ENCODE peak calls at places on chromosomes 12 and 14, in six cellular contexts. V is GM12878, P is HepG2, H is A549, G is upper lobe of left lung, C is K562. Y is an unnamed sample.
A peak's percentile ranks its signal among the peaks of the same experiment; 100 is the strongest.

GRCh38 chr14:39451811-39452210 is 19.6 kb upstream of the FBXO33 start:
- ATAC-seq in G (no peak), H (no peak), C (no peak), V (peak; percentile 70), P (no peak), Y (no peak)

GRCh38 chr12:31922341-31923062 is 36.7 kb upstream of the RESF1 start:
- ATAC-seq in G (no peak), C (no peak), P (peak; percentile 34), H (no peak), V (no peak), Y (no peak)

GRCh38 chr12:66915312-66915904 is 236.5 kb upstream of the GRIP1 start:
- ATAC-seq in V (no peak), G (no peak), C (no peak), P (no peak), H (no peak), Y (no peak)

GRCh38 chr14:43135877-43136411 is 1371.1 kb downstream of the FSCB start:
- ATAC-seq in H (no peak), P (peak; percentile 58), V (no peak), C (no peak), G (peak; percentile 37), Y (no peak)

GRCh38 chr12:26106347-26106746 is 18.5 kb downstream of the BHLHE41 start:
- ATAC-seq in P (no peak), V (no peak), G (no peak), C (no peak), H (no peak), Y (no peak)

GRCh38 chr12:124901003-124901402 is 13.4 kb downstream of the UBC start:
- ATAC-seq in P (peak; percentile 13), C (no peak), V (peak; percentile 6), G (no peak), H (no peak), Y (no peak)

GRCh38 chr14:35220027-35220676 is 72.0 kb upstream of the PSMA6 start:
- ATAC-seq in G (no peak), H (no peak), V (no peak), C (no peak), P (no peak), Y (no peak)

GRCh38 chr14:50997712-50998111 is 53.4 kb upstream of the PYGL start:
- ATAC-seq in H (no peak), C (no peak), P (peak; percentile 62), G (peak; percentile 65), V (no peak), Y (no peak)

GRCh38 chr12:68630050-68630449 is 19.4 kb downstream of the RAP1B start:
- ATAC-seq in C (peak; percentile 73), P (no peak), G (no peak), H (peak; percentile 27), V (peak; percentile 25), Y (no peak)

GRCh38 chr12:75814856-75815754 is 216.5 kb downstream of the PHLDA1 start:
- ATAC-seq in V (peak; percentile 74), P (no peak), G (no peak), H (peak; percentile 71), C (no peak), Y (peak; percentile 87)

GRCh38 chr12:27952510-27952909 is 20.0 kb downstream of the PTHLH start:
- ATAC-seq in H (no peak), V (no peak), G (no peak), C (no peak), P (no peak), Y (no peak)

GRCh38 chr12:83122623-83122934 is 435.9 kb downstream of the TMTC2 start:
- ATAC-seq in C (peak; percentile 48), P (no peak), G (no peak), V (no peak), H (no peak), Y (no peak)

GRCh38 chr12:87922721-87923120 is 106.5 kb downstream of the C12orf50 start:
- ATAC-seq in P (no peak), V (no peak), C (no peak), G (no peak), H (no peak), Y (no peak)

GRCh38 chr14:101374373-101375338 is 186.6 kb upstream of the DIO3 start:
- ATAC-seq in V (no peak), G (no peak), H (no peak), C (no peak), P (no peak), Y (no peak)

GRCh38 chr12:123085730-123086487 is 65.0 kb downstream of the PITPNM2 start:
- ATAC-seq in G (no peak), C (no peak), P (peak; percentile 36), V (no peak), H (peak; percentile 89), Y (peak; percentile 70)

GRCh38 chr12:124386059-124386458 is 91.2 kb downstream of the RFLNA start:
- ATAC-seq in P (no peak), H (peak; percentile 4), C (no peak), V (no peak), G (no peak), Y (no peak)

GRCh38 chr14:59262717-59263469 is 74.4 kb downstream of the DAAM1 start:
- ATAC-seq in V (peak; percentile 52), C (peak; percentile 77), G (no peak), H (peak; percentile 91), P (peak; percentile 100), Y (no peak)

GRCh38 chr12:56476143-56476542 is 7.8 kb downstream of the SPRYD4 start:
- ATAC-seq in P (no peak), H (no peak), C (no peak), V (no peak), G (no peak), Y (no peak)

GRCh38 chr12:6032726-6033125 is 87.7 kb upstream of the ANO2 start:
- ATAC-seq in P (no peak), G (peak; percentile 53), V (no peak), H (no peak), C (no peak), Y (no peak)

GRCh38 chr14:57297852-57298251 is 29.1 kb downstream of the AP5M1 start:
- ATAC-seq in G (no peak), P (no peak), C (no peak), V (no peak), H (no peak), Y (no peak)

GRCh38 chr12:67716817-67717216 is 68.3 kb downstream of the DYRK2 start:
- ATAC-seq in P (no peak), C (no peak), H (no peak), G (peak; percentile 56), V (no peak), Y (peak; percentile 93)

GRCh38 chr14:88961214-88961613 is 136.8 kb downstream of the TTC8 start:
- ATAC-seq in G (no peak), H (no peak), P (no peak), C (no peak), V (no peak), Y (no peak)

GRCh38 chr14:23442721-23443356 is 7.4 kb upstream of the MYH7 start:
- ATAC-seq in P (no peak), H (no peak), C (no peak), V (no peak), G (no peak), Y (no peak)

GRCh38 chr12:60335765-60336164 is 739.9 kb downstream of the SLC16A7 start:
- ATAC-seq in V (no peak), H (peak; percentile 84), P (no peak), G (no peak), C (no peak), Y (no peak)

GRCh38 chr14:69318241-69318640 is 58.3 kb downstream of the GALNT16 start:
- ATAC-seq in P (no peak), H (no peak), V (peak; percentile 56), G (no peak), C (no peak), Y (no peak)

GRCh38 chr12:20314325-20314724 is 54.0 kb upstream of the PDE3A start:
- ATAC-seq in H (no peak), G (no peak), V (no peak), P (no peak), C (no peak), Y (peak; percentile 88)

GRCh38 chr12:4506870-4507269 is 31.8 kb upstream of the RAD51AP1 start:
- ATAC-seq in V (peak; percentile 94), P (no peak), H (no peak), C (no peak), G (no peak), Y (no peak)

GRCh38 chr12:117033382-117034045 is 65.7 kb downstream of the TESC start:
- ATAC-seq in V (no peak), C (no peak), G (no peak), H (peak; percentile 13), P (no peak), Y (no peak)

GRCh38 chr14:55599250-55599879 is 19.4 kb downstream of the KTN1 start:
- ATAC-seq in P (peak; percentile 90), H (peak; percentile 92), G (no peak), C (peak; percentile 85), V (no peak), Y (no peak)

GRCh38 chr14:102185360-102185759 is 45.7 kb downstream of the WDR20 start:
- ATAC-seq in G (no peak), C (peak; percentile 57), V (no peak), H (peak; percentile 95), P (peak; percentile 92), Y (no peak)

GRCh38 chr14:99995700-99996356 is 69.4 kb upstream of the EVL start:
- ATAC-seq in C (peak; percentile 94), P (peak; percentile 96), V (peak; percentile 100), H (peak; percentile 99), G (peak; percentile 83), Y (peak; percentile 61)

GRCh38 chr12:84136862-84137367 is 775.7 kb downstream of the SLC6A15 start:
- ATAC-seq in G (no peak), P (no peak), C (no peak), H (peak; percentile 74), V (no peak), Y (no peak)
- TF ChIP-seq EP300 in G (no peak), P (no peak), C (no peak), H (no peak), V (no peak), Y (no peak)

GRCh38 chr14:70871001-70871400 is 36.3 kb upstream of the PCNX1 start:
- ATAC-seq in P (no peak), V (no peak), H (no peak), C (no peak), G (no peak), Y (no peak)
- H3K9me3 ChIP-seq in P (peaks cover 10% of the 10 kb centered on the region), V (peaks cover 16% of the 10 kb centered on the region), H (no peaks in the 10 kb centered on the region), C (no peaks in the 10 kb centered on the region), G (no peaks in the 10 kb centered on the region), Y (peaks cover 15% of the 10 kb centered on the region)

DNA sequence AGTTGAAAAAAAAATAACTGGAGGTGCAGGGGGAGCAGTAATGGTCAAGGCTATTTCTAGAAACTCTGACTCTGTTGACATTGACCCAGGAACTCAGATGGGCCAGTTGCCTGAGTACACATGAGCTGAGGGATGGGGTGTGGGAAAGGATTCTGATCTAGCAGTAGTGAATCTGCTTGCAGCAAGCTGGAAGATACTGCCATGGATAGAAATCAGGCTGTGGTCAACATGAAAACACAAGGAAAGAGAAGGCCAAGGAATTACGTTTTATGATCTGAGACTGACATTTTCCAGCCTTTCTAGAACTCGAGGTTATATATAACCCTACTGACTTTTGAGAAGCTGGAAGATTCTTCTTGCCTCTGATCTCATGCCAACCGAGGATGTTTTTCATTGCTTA is 90.0 kb downstream of the ANO6 start:
- ATAC-seq in C (no peak), P (no peak), H (no peak), V (no peak), G (no peak), Y (peak; percentile 52)
- TF ChIP-seq EP300 in C (no peak), P (no peak), H (no peak), V (no peak), G (peak; percentile 8), Y (no peak)

DNA sequence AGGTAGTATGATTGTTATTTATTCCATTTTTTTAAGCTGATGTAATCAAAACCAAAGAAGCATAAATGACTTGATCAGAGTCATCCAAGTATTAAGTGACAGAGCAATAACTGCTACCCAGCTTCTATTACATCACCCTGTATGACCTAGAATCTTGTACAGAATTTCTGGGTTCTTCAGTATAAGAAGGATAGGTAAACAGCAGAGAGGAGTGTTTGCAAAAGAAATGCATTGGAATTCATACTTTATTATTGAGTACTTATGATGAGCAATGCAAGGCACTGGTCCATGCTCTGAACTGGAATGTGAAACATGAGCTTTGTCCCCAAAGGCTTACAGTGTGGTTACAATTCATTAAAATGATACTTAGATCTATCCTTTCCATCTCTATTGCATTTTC is 916.8 kb downstream of the DIO2 start:
- ATAC-seq in V (no peak), C (no peak), P (no peak), H (no peak), G (no peak), Y (no peak)
- H3K9me3 ChIP-seq in V (no peaks in the 10 kb centered on the region), C (no peaks in the 10 kb centered on the region), P (peaks cover 51% of the 10 kb centered on the region), H (no peaks in the 10 kb centered on the region), G (no peaks in the 10 kb centered on the region), Y (no peaks in the 10 kb centered on the region)